ENCODE peak calls at places on chromosomes 13 and 19, in four cellular contexts. One of them, this sample, is unnamed.

GRCh38 chr19:46620716-46621115 is 4.2 kb downstream of the PTGIR start:
- DNase-seq in breast epithelium: no peak
- DNase-seq in ascending aorta: peak
- DNase-seq in Peyer's patch: no peak
- DNase-seq in this sample: no peak

GRCh38 chr13:101935828-101936227 is 466.0 kb downstream of the FGF14 start:
- DNase-seq in breast epithelium: no peak
- DNase-seq in ascending aorta: no peak
- DNase-seq in Peyer's patch: no peak
- DNase-seq in this sample: no peak

GRCh38 chr19:29587518-29587986 is 18.5 kb upstream of the POP4 start:
- DNase-seq in breast epithelium: no peak
- DNase-seq in ascending aorta: no peak
- DNase-seq in Peyer's patch: no peak
- DNase-seq in this sample: peak

GRCh38 chr13:113633485-113633873 is 24.5 kb downstream of the ATP4B start:
- DNase-seq in breast epithelium: no peak
- DNase-seq in ascending aorta: no peak
- DNase-seq in Peyer's patch: peak
- DNase-seq in this sample: no peak

GRCh38 chr19:45528744-45529453 is 21.6 kb downstream of the VASP start:
- DNase-seq in breast epithelium: peak
- DNase-seq in ascending aorta: no peak
- DNase-seq in Peyer's patch: peak
- DNase-seq in this sample: peak

GRCh38 chr19:17220207-17220758 is 5.1 kb downstream of the USE1 start:
- DNase-seq in breast epithelium: no peak
- DNase-seq in ascending aorta: no peak
- DNase-seq in Peyer's patch: peak
- DNase-seq in this sample: peak

GRCh38 chr13:52925221-52925620 is 76.8 kb upstream of the PCDH8 start:
- DNase-seq in breast epithelium: peak
- DNase-seq in ascending aorta: no peak
- DNase-seq in Peyer's patch: no peak
- DNase-seq in this sample: no peak

GRCh38 chr13:64154514-64154913 is 2738.9 kb upstream of the PCDH20 start:
- DNase-seq in breast epithelium: no peak
- DNase-seq in ascending aorta: no peak
- DNase-seq in Peyer's patch: no peak
- DNase-seq in this sample: no peak

GRCh38 chr19:55684946-55685681 is 10.1 kb downstream of the EPN1 start:
- DNase-seq in breast epithelium: no peak
- DNase-seq in ascending aorta: no peak
- DNase-seq in Peyer's patch: no peak
- DNase-seq in this sample: no peak

GRCh38 chr19:11168568-11168967 is 13.0 kb upstream of the SPC24 start:
- DNase-seq in breast epithelium: no peak
- DNase-seq in ascending aorta: peak
- DNase-seq in Peyer's patch: no peak
- DNase-seq in this sample: no peak

GRCh38 chr19:38653028-38653571 is 5.7 kb downstream of the ACTN4 start:
- DNase-seq in breast epithelium: no peak
- DNase-seq in ascending aorta: no peak
- DNase-seq in Peyer's patch: peak
- DNase-seq in this sample: no peak

GRCh38 chr19:38648789-38649304 is 1.4 kb downstream of the ACTN4 start:
- DNase-seq in breast epithelium: no peak
- DNase-seq in ascending aorta: no peak
- DNase-seq in Peyer's patch: no peak
- DNase-seq in this sample: no peak

GRCh38 chr19:38649305-38650179 is 2.1 kb downstream of the ACTN4 start:
- DNase-seq in breast epithelium: peak
- DNase-seq in ascending aorta: no peak
- DNase-seq in Peyer's patch: peak
- DNase-seq in this sample: no peak

GRCh38 chr19:38650180-38650775 is 2.8 kb downstream of the ACTN4 start:
- DNase-seq in breast epithelium: no peak
- DNase-seq in ascending aorta: no peak
- DNase-seq in Peyer's patch: peak
- DNase-seq in this sample: no peak

GRCh38 chr19:38650911-38651584 is 3.6 kb downstream of the ACTN4 start:
- DNase-seq in breast epithelium: no peak
- DNase-seq in ascending aorta: no peak
- DNase-seq in Peyer's patch: no peak
- DNase-seq in this sample: no peak
- TF ChIP-seq CTCF in breast epithelium: no peak
- TF ChIP-seq CTCF in ascending aorta: no peak
- TF ChIP-seq CTCF in Peyer's patch: no peak
- TF ChIP-seq CTCF in this sample: no peak

GRCh38 chr13:66543780-66544179 is 686.4 kb downstream of the PCDH9 start:
- DNase-seq in breast epithelium: no peak
- DNase-seq in ascending aorta: no peak
- DNase-seq in Peyer's patch: no peak
- DNase-seq in this sample: no peak
- TF ChIP-seq CTCF in breast epithelium: no peak
- TF ChIP-seq CTCF in ascending aorta: no peak
- TF ChIP-seq CTCF in Peyer's patch: no peak
- TF ChIP-seq CTCF in this sample: no peak

GRCh38 chr13:20489185-20489820 is 36.4 kb downstream of the CRYL1 start:
- DNase-seq in breast epithelium: no peak
- DNase-seq in ascending aorta: no peak
- DNase-seq in Peyer's patch: no peak
- DNase-seq in this sample: no peak
- TF ChIP-seq CTCF in breast epithelium: no peak
- TF ChIP-seq CTCF in ascending aorta: no peak
- TF ChIP-seq CTCF in Peyer's patch: no peak
- TF ChIP-seq CTCF in this sample: no peak

DNA sequence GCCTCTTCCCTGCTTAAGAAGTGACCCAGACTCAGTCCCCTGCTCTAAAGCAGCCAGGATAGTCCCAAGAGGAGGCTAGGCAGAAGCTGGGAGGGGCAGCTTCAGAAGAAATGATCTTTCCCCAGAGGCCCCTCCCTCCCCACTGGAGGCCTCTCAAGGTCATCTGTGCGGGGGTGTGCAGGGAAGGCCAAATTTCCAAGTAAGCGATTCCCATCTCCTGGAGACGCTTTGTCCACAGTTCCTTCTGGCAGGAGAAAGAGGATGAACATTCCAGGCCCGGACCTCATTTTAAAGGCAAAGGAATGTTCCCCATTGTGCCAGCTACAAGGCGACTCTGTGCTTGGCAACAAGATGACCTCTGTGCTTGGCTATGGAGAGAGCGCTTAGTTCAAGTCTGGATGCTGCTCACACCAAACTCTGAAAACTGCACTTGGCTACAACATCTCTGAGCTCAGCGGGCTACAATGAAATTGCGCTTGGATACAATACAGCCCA is 23.5 kb downstream of the COL5A3 start:
- DNase-seq in breast epithelium: peak
- DNase-seq in ascending aorta: no peak
- DNase-seq in Peyer's patch: no peak
- DNase-seq in this sample: no peak
- TF ChIP-seq CTCF in breast epithelium: no peak
- TF ChIP-seq CTCF in ascending aorta: no peak
- TF ChIP-seq CTCF in Peyer's patch: no peak
- TF ChIP-seq CTCF in this sample: no peak